ENCODE peak calls at places on chromosomes 11 and 22, in five cellular contexts. One of them, this sample, is unnamed.

GRCh38 chr11:88353835-88354496 is 16.4 kb upstream of the CTSC start:
- DNase-seq in fibroblast of mammary gland: no peak
- DNase-seq in ovary: no peak
- DNase-seq in CD8-positive, alpha-beta T cell: no peak
- DNase-seq in kidney: no peak
- DNase-seq in this sample: no peak

GRCh38 chr11:57426754-57427691 is at the start of gene SLC43A3:
- DNase-seq in CD8-positive, alpha-beta T cell: peak
- DNase-seq in kidney: peak
- DNase-seq in ovary: peak
- DNase-seq in fibroblast of mammary gland: peak
- DNase-seq in this sample: peak

GRCh38 chr11:67609316-67609715 is 2.6 kb downstream of the NDUFV1 start:
- DNase-seq in ovary: no peak
- DNase-seq in CD8-positive, alpha-beta T cell: no peak
- DNase-seq in kidney: no peak
- DNase-seq in fibroblast of mammary gland: no peak
- DNase-seq in this sample: no peak

GRCh38 chr11:124079631-124080318 is 35.5 kb upstream of the VWA5A start:
- DNase-seq in CD8-positive, alpha-beta T cell: no peak
- DNase-seq in fibroblast of mammary gland: no peak
- DNase-seq in kidney: no peak
- DNase-seq in ovary: no peak
- DNase-seq in this sample: no peak

GRCh38 chr22:48649466-48649865 is 1178.2 kb downstream of the BRD1 start:
- DNase-seq in kidney: no peak
- DNase-seq in CD8-positive, alpha-beta T cell: no peak
- DNase-seq in fibroblast of mammary gland: no peak
- DNase-seq in ovary: no peak
- DNase-seq in this sample: no peak

GRCh38 chr22:28594784-28595324 is 84.8 kb downstream of the TTC28 start:
- DNase-seq in ovary: no peak
- DNase-seq in kidney: no peak
- DNase-seq in CD8-positive, alpha-beta T cell: no peak
- DNase-seq in fibroblast of mammary gland: peak
- DNase-seq in this sample: peak

GRCh38 chr11:93444671-93445073 is 98.5 kb downstream of the SMCO4 start:
- DNase-seq in fibroblast of mammary gland: peak
- DNase-seq in CD8-positive, alpha-beta T cell: no peak
- DNase-seq in kidney: no peak
- DNase-seq in ovary: no peak
- DNase-seq in this sample: no peak

GRCh38 chr11:76310832-76311231 is 70.1 kb downstream of the THAP12 start:
- DNase-seq in CD8-positive, alpha-beta T cell: no peak
- DNase-seq in kidney: no peak
- DNase-seq in ovary: no peak
- DNase-seq in fibroblast of mammary gland: no peak
- DNase-seq in this sample: no peak

GRCh38 chr22:18145676-18146388 is 4.1 kb upstream of the USP18 start:
- DNase-seq in kidney: no peak
- DNase-seq in fibroblast of mammary gland: no peak
- DNase-seq in CD8-positive, alpha-beta T cell: no peak
- DNase-seq in ovary: no peak
- DNase-seq in this sample: no peak

GRCh38 chr11:46389450-46390330 is 1.9 kb downstream of the CHRM4 start:
- DNase-seq in fibroblast of mammary gland: peak
- DNase-seq in CD8-positive, alpha-beta T cell: no peak
- DNase-seq in ovary: peak
- DNase-seq in kidney: peak
- DNase-seq in this sample: peak

GRCh38 chr11:65695459-65696241 is 16.4 kb upstream of the KAT5 start:
- DNase-seq in fibroblast of mammary gland: no peak
- DNase-seq in CD8-positive, alpha-beta T cell: no peak
- DNase-seq in ovary: no peak
- DNase-seq in kidney: peak
- DNase-seq in this sample: no peak

GRCh38 chr11:83293436-83293732 is 7.2 kb upstream of the CCDC90B start:
- DNase-seq in fibroblast of mammary gland: no peak
- DNase-seq in ovary: no peak
- DNase-seq in kidney: no peak
- DNase-seq in CD8-positive, alpha-beta T cell: no peak
- DNase-seq in this sample: no peak

GRCh38 chr11:396511-396947 is 2.5 kb downstream of the PKP3 start:
- DNase-seq in ovary: no peak
- DNase-seq in kidney: no peak
- DNase-seq in fibroblast of mammary gland: peak
- DNase-seq in CD8-positive, alpha-beta T cell: no peak
- DNase-seq in this sample: peak

GRCh38 chr11:16082532-16083055 is 273.8 kb downstream of the SOX6 start:
- DNase-seq in ovary: no peak
- DNase-seq in CD8-positive, alpha-beta T cell: no peak
- DNase-seq in fibroblast of mammary gland: no peak
- DNase-seq in kidney: no peak
- DNase-seq in this sample: no peak

GRCh38 chr11:130314184-130314748 is 451 bp downstream of the ZBTB44 start:
- DNase-seq in CD8-positive, alpha-beta T cell: peak
- DNase-seq in fibroblast of mammary gland: peak
- DNase-seq in kidney: peak
- DNase-seq in ovary: peak
- DNase-seq in this sample: peak

GRCh38 chr11:125933030-125933813 is 12.6 kb upstream of the VSIG10L2 start:
- DNase-seq in CD8-positive, alpha-beta T cell: no peak
- DNase-seq in kidney: no peak
- DNase-seq in ovary: no peak
- DNase-seq in fibroblast of mammary gland: no peak
- DNase-seq in this sample: no peak

GRCh38 chr11:57619331-57619730 is 21.8 kb downstream of the SERPING1 start:
- DNase-seq in fibroblast of mammary gland: no peak
- DNase-seq in kidney: no peak
- DNase-seq in ovary: no peak
- DNase-seq in CD8-positive, alpha-beta T cell: no peak
- DNase-seq in this sample: no peak

GRCh38 chr11:5269715-5270147 is at the start of gene HBE1:
- DNase-seq in ovary: no peak
- DNase-seq in kidney: no peak
- DNase-seq in CD8-positive, alpha-beta T cell: no peak
- DNase-seq in fibroblast of mammary gland: no peak
- DNase-seq in this sample: no peak

GRCh38 chr11:94665116-94665659 is 98.0 kb downstream of the PIWIL4 start:
- DNase-seq in CD8-positive, alpha-beta T cell: no peak
- DNase-seq in fibroblast of mammary gland: no peak
- DNase-seq in kidney: no peak
- DNase-seq in ovary: no peak
- DNase-seq in this sample: no peak

GRCh38 chr22:28904211-28904808 is 20.9 kb downstream of the ZNRF3 start:
- DNase-seq in fibroblast of mammary gland: peak
- DNase-seq in kidney: no peak
- DNase-seq in CD8-positive, alpha-beta T cell: no peak
- DNase-seq in ovary: peak
- DNase-seq in this sample: no peak

GRCh38 chr22:45090364-45090960 is 73.3 kb upstream of the NUP50 start:
- DNase-seq in ovary: peak
- DNase-seq in CD8-positive, alpha-beta T cell: no peak
- DNase-seq in fibroblast of mammary gland: no peak
- DNase-seq in kidney: no peak
- DNase-seq in this sample: no peak

GRCh38 chr22:19516378-19517170 is 7.6 kb downstream of the CLDN5 start:
- DNase-seq in CD8-positive, alpha-beta T cell: no peak
- DNase-seq in fibroblast of mammary gland: no peak
- DNase-seq in ovary: no peak
- DNase-seq in kidney: no peak
- DNase-seq in this sample: no peak

GRCh38 chr22:25923952-25924351 is 182.0 kb downstream of the MYO18B start:
- DNase-seq in ovary: no peak
- DNase-seq in CD8-positive, alpha-beta T cell: no peak
- DNase-seq in kidney: no peak
- DNase-seq in fibroblast of mammary gland: no peak
- DNase-seq in this sample: no peak

GRCh38 chr22:21624120-21624879 is 5.5 kb downstream of the YDJC start:
- DNase-seq in fibroblast of mammary gland: peak
- DNase-seq in ovary: no peak
- DNase-seq in CD8-positive, alpha-beta T cell: no peak
- DNase-seq in kidney: no peak
- DNase-seq in this sample: no peak

GRCh38 chr11:69878927-69879733 is 59.9 kb upstream of the FGF3 start:
- DNase-seq in kidney: peak
- DNase-seq in fibroblast of mammary gland: no peak
- DNase-seq in CD8-positive, alpha-beta T cell: no peak
- DNase-seq in ovary: no peak
- DNase-seq in this sample: no peak

GRCh38 chr11:43959321-43959995 is 17.0 kb downstream of the C11orf96 start:
- DNase-seq in fibroblast of mammary gland: no peak
- DNase-seq in ovary: no peak
- DNase-seq in kidney: no peak
- DNase-seq in CD8-positive, alpha-beta T cell: no peak
- DNase-seq in this sample: no peak

GRCh38 chr11:119975561-119976152 is 162.3 kb downstream of the TRIM29 start:
- DNase-seq in ovary: no peak
- DNase-seq in fibroblast of mammary gland: no peak
- DNase-seq in kidney: no peak
- DNase-seq in CD8-positive, alpha-beta T cell: no peak
- DNase-seq in this sample: no peak

GRCh38 chr11:72781313-72782080 is 12.3 kb downstream of the STARD10 start:
- DNase-seq in ovary: peak
- DNase-seq in fibroblast of mammary gland: no peak
- DNase-seq in CD8-positive, alpha-beta T cell: peak
- DNase-seq in kidney: peak
- DNase-seq in this sample: peak

GRCh38 chr11:111324277-111324720 is 26.0 kb downstream of the POU2AF3 start:
- DNase-seq in CD8-positive, alpha-beta T cell: no peak
- DNase-seq in fibroblast of mammary gland: peak
- DNase-seq in kidney: no peak
- DNase-seq in ovary: no peak
- DNase-seq in this sample: no peak

GRCh38 chr11:19676508-19677379 is 35.9 kb upstream of the NAV2 start:
- DNase-seq in CD8-positive, alpha-beta T cell: no peak
- DNase-seq in ovary: no peak
- DNase-seq in kidney: no peak
- DNase-seq in fibroblast of mammary gland: no peak
- DNase-seq in this sample: no peak

DNA sequence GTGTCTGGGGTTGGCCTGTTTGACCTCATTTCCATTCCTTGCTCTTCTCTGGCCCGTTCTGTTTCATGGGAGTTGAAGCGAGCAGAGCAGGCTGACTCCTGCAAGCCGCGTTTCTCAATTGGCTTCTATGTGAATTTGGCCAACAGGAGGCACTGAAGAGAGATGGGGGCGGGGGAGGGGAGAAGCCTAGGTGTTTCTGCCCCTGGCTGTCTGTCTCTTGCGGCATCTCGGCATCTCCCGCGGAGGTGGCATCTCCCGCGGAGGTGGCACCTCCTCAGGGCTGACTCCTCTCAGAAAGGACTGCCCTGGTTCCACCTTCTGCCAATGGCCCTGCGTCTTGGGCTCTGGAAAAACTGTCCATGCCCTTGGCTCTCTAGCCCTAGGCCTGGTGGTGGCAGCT is 125.6 kb upstream of the CSNK2A3 start:
- DNase-seq in kidney: no peak
- DNase-seq in fibroblast of mammary gland: no peak
- DNase-seq in ovary: no peak
- DNase-seq in CD8-positive, alpha-beta T cell: no peak
- DNase-seq in this sample: no peak
- TF ChIP-seq CTCF in kidney: no peak
- TF ChIP-seq CTCF in fibroblast of mammary gland: no peak
- TF ChIP-seq CTCF in ovary: no peak
- TF ChIP-seq CTCF in CD8-positive, alpha-beta T cell: no peak
- TF ChIP-seq CTCF in this sample: no peak

GRCh38 chr22:30557243-30557642 is 10.7 kb upstream of the SEC14L6 start:
- DNase-seq in fibroblast of mammary gland: no peak
- DNase-seq in CD8-positive, alpha-beta T cell: no peak
- DNase-seq in ovary: no peak
- DNase-seq in kidney: no peak
- DNase-seq in this sample: no peak
- TF ChIP-seq CTCF in fibroblast of mammary gland: no peak
- TF ChIP-seq CTCF in CD8-positive, alpha-beta T cell: no peak
- TF ChIP-seq CTCF in ovary: no peak
- TF ChIP-seq CTCF in kidney: no peak
- TF ChIP-seq CTCF in this sample: no peak

GRCh38 chr11:1763796-1764661 is at the start of gene CTSD:
- DNase-seq in kidney: peak
- DNase-seq in fibroblast of mammary gland: peak
- DNase-seq in CD8-positive, alpha-beta T cell: peak
- DNase-seq in ovary: peak
- DNase-seq in this sample: peak

GRCh38 chr11:1768141-1768469 is 4.4 kb upstream of the CTSD start:
- DNase-seq in ovary: no peak
- DNase-seq in fibroblast of mammary gland: no peak
- DNase-seq in kidney: no peak
- DNase-seq in CD8-positive, alpha-beta T cell: no peak
- DNase-seq in this sample: no peak

GRCh38 chr11:1766719-1767398 is 3.1 kb upstream of the CTSD start:
- DNase-seq in CD8-positive, alpha-beta T cell: no peak
- DNase-seq in fibroblast of mammary gland: no peak
- DNase-seq in ovary: peak
- DNase-seq in kidney: peak
- DNase-seq in this sample: no peak

GRCh38 chr11:1767399-1768140 is 3.8 kb upstream of the CTSD start:
- DNase-seq in fibroblast of mammary gland: no peak
- DNase-seq in CD8-positive, alpha-beta T cell: no peak
- DNase-seq in ovary: peak
- DNase-seq in kidney: peak
- DNase-seq in this sample: no peak

DNA sequence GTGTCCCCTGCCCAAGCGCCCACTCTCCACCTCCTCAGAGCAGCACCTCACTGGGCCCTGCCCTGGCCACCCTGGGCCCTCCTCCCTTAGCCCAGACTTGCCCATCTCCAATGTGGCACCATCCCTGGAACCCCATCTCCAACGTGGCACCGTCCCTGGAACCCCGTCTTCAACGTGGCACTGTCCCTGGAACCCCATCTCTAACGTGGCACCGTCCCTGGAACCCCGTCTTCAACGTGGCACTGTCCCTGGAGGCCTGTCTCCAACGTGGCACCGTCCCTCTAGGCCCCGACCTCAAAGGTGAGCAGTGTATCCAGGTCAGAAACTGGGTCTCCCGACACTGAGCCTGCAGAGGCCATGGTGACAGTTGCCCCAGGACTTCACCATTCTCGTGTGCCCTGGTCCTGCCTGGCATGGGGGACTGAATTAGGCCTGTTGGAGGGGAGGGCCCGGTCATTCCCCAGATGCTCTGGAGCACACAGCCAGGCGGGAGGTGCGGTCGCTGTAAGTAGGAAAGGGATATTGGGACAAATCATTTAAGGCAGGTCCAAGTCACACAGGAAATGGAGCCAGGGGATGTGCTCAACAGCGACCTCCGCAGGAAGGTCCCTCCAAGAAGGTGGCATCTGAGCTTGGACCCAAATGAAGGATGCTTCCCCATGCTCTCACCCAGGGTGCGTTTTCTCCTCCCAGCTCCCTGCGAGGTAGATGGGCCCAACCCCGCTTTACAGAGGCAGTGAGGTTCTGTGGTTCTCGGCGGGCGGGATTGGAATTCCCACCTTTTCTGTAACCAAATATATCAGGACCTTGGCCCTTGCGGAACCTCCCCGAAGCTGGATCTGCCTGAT is 2.4 kb upstream of the CTSD start:
- DNase-seq in ovary: peak
- DNase-seq in fibroblast of mammary gland: no peak
- DNase-seq in kidney: peak
- DNase-seq in CD8-positive, alpha-beta T cell: no peak
- DNase-seq in this sample: no peak
- TF ChIP-seq CTCF in ovary: no peak
- TF ChIP-seq CTCF in fibroblast of mammary gland: peak
- TF ChIP-seq CTCF in kidney: no peak
- TF ChIP-seq CTCF in CD8-positive, alpha-beta T cell: no peak
- TF ChIP-seq CTCF in this sample: no peak

GRCh38 chr11:84526250-84526649 is 1100.9 kb downstream of the DLG2 start:
- DNase-seq in kidney: no peak
- DNase-seq in fibroblast of mammary gland: no peak
- DNase-seq in CD8-positive, alpha-beta T cell: no peak
- DNase-seq in ovary: no peak
- DNase-seq in this sample: no peak
- TF ChIP-seq CTCF in kidney: no peak
- TF ChIP-seq CTCF in fibroblast of mammary gland: peak
- TF ChIP-seq CTCF in CD8-positive, alpha-beta T cell: no peak
- TF ChIP-seq CTCF in ovary: no peak
- TF ChIP-seq CTCF in this sample: no peak